ENCODE peak calls at places on chromosomes 3 and 15, in seven cellular contexts. One of them, this sample, is unnamed.

GRCh38 chr15:59616390-59616789 is 4.8 kb downstream of the GCNT3 start:
- DNase-seq in HCT116: no peak
- DNase-seq in A549: peak
- DNase-seq in GM12878: no peak
- DNase-seq in HepG2: peak
- DNase-seq in H1: no peak
- DNase-seq in K562: no peak
- DNase-seq in this sample: no peak

GRCh38 chr3:58356054-58356453 is 23.4 kb downstream of the PXK start:
- DNase-seq in HCT116: no peak
- DNase-seq in A549: no peak
- DNase-seq in GM12878: no peak
- DNase-seq in HepG2: no peak
- DNase-seq in H1: no peak
- DNase-seq in K562: no peak
- DNase-seq in this sample: no peak

GRCh38 chr15:64035525-64035924 is 10.8 kb downstream of the DAPK2 start:
- DNase-seq in HCT116: no peak
- DNase-seq in A549: no peak
- DNase-seq in GM12878: no peak
- DNase-seq in HepG2: no peak
- DNase-seq in H1: no peak
- DNase-seq in K562: no peak
- DNase-seq in this sample: no peak

GRCh38 chr3:125075738-125076137 is 19.9 kb upstream of the HEG1 start:
- DNase-seq in HCT116: no peak
- DNase-seq in A549: no peak
- DNase-seq in GM12878: no peak
- DNase-seq in HepG2: no peak
- DNase-seq in H1: no peak
- DNase-seq in K562: no peak
- DNase-seq in this sample: no peak

GRCh38 chr3:54968546-54969172 is 40.8 kb upstream of the LRTM1 start:
- DNase-seq in HCT116: no peak
- DNase-seq in A549: no peak
- DNase-seq in GM12878: no peak
- DNase-seq in HepG2: no peak
- DNase-seq in H1: no peak
- DNase-seq in K562: no peak
- DNase-seq in this sample: peak

GRCh38 chr3:70647823-70648222 is 335.4 kb upstream of the MDFIC2 start:
- DNase-seq in HCT116: no peak
- DNase-seq in A549: no peak
- DNase-seq in GM12878: no peak
- DNase-seq in HepG2: no peak
- DNase-seq in H1: no peak
- DNase-seq in K562: no peak
- DNase-seq in this sample: no peak

GRCh38 chr15:29668120-29668602 is 154.1 kb downstream of the TJP1 start:
- DNase-seq in HCT116: peak
- DNase-seq in A549: peak
- DNase-seq in GM12878: peak
- DNase-seq in HepG2: peak
- DNase-seq in H1: peak
- DNase-seq in K562: peak
- DNase-seq in this sample: peak

GRCh38 chr3:24185738-24186384 is 240.8 kb downstream of the NR1D2 start:
- DNase-seq in HCT116: peak
- DNase-seq in A549: peak
- DNase-seq in GM12878: no peak
- DNase-seq in HepG2: peak
- DNase-seq in H1: peak
- DNase-seq in K562: peak
- DNase-seq in this sample: peak

DNA sequence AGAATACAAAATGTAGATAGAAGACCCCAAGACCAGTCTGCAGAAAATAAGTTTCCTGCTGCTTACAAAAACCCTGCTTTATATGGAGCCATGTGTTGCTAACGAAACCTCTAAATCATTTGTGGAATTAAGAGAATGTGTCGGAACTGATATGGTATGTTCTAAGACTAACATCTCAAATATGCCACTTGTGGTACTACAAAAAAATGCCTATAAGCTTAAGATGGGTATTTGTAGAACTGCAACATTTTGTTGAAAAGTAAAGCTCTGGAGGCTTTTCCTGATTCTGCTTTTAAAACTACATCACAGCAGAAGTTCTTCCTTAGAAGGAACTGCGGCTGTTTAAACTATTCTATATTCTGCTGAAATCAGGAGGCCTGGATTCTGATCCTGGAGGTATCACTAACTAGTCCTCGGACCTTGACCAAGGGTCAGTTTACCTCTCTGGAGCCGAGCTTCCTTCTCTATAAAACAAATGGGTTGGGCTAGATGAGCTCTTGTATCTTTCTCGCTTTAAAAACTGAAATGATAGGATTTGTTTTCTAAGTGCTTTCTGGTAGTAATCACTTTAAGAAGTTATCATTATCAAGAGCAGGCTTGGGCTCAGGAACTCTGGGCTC is 74.9 kb downstream of the RAD18 start:
- DNase-seq in HCT116: no peak
- DNase-seq in A549: no peak
- DNase-seq in GM12878: no peak
- DNase-seq in HepG2: no peak
- DNase-seq in H1: no peak
- DNase-seq in K562: no peak
- DNase-seq in this sample: peak
- TF ChIP-seq CEBPB in HCT116: no peak
- TF ChIP-seq CEBPB in A549: no peak
- TF ChIP-seq CEBPB in GM12878: no peak
- TF ChIP-seq CEBPB in HepG2: no peak
- TF ChIP-seq CEBPB in H1: no peak
- TF ChIP-seq CEBPB in K562: no peak
- TF ChIP-seq CEBPB in this sample: no peak

GRCh38 chr15:97962263-97962662 is 1.8 kb downstream of the ARRDC4 start:
- DNase-seq in HCT116: no peak
- DNase-seq in A549: no peak
- DNase-seq in GM12878: no peak
- DNase-seq in HepG2: peak
- DNase-seq in H1: no peak
- DNase-seq in K562: no peak
- DNase-seq in this sample: no peak
- H3K4me3 ChIP-seq in HCT116: peak
- H3K4me3 ChIP-seq in A549: no peak
- H3K4me3 ChIP-seq in GM12878: no peak
- H3K4me3 ChIP-seq in HepG2: peak
- H3K4me3 ChIP-seq in H1: no peak
- H3K4me3 ChIP-seq in K562: no peak
- H3K4me3 ChIP-seq in this sample: no peak

GRCh38 chr3:127607675-127608361 is 9.6 kb downstream of the MCM2 start:
- DNase-seq in HCT116: no peak
- DNase-seq in A549: no peak
- DNase-seq in GM12878: no peak
- DNase-seq in HepG2: no peak
- DNase-seq in H1: no peak
- DNase-seq in K562: no peak
- DNase-seq in this sample: no peak
- TF ChIP-seq CEBPB in HCT116: no peak
- TF ChIP-seq CEBPB in A549: no peak
- TF ChIP-seq CEBPB in GM12878: no peak
- TF ChIP-seq CEBPB in HepG2: no peak
- TF ChIP-seq CEBPB in H1: no peak
- TF ChIP-seq CEBPB in K562: no peak
- TF ChIP-seq CEBPB in this sample: no peak

GRCh38 chr3:9969632-9970019 is 17.0 kb downstream of the EMC3 start:
- DNase-seq in HCT116: no peak
- DNase-seq in A549: no peak
- DNase-seq in GM12878: no peak
- DNase-seq in HepG2: no peak
- DNase-seq in H1: no peak
- DNase-seq in K562: no peak
- DNase-seq in this sample: no peak
- H3K4me3 ChIP-seq in HCT116: no peak
- H3K4me3 ChIP-seq in A549: peak
- H3K4me3 ChIP-seq in GM12878: no peak
- H3K4me3 ChIP-seq in HepG2: no peak
- H3K4me3 ChIP-seq in H1: no peak
- H3K4me3 ChIP-seq in K562: no peak
- H3K4me3 ChIP-seq in this sample: no peak

DNA sequence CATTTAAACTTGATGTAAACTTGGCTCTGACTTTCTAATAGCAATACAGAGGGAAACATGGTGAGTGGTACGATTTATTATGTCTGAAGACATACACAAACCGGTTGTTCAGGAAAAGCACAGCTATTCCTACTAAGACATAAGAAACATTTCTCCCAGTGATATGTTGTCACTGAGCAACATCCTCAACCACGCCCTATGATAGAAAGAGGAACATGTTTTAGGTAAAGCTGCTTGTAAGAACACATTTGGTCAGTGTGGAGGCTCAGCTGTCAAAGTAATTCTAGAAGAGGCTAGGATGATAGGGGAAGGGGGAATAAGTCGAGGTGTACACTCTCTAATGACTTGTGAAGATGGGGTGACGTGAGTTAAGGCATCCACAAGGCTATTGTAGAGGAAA is 42.7 kb upstream of the B3GNT5 start:
- DNase-seq in HCT116: no peak
- DNase-seq in A549: no peak
- DNase-seq in GM12878: no peak
- DNase-seq in HepG2: no peak
- DNase-seq in H1: no peak
- DNase-seq in K562: no peak
- DNase-seq in this sample: no peak
- TF ChIP-seq CEBPB in HCT116: no peak
- TF ChIP-seq CEBPB in A549: no peak
- TF ChIP-seq CEBPB in GM12878: no peak
- TF ChIP-seq CEBPB in HepG2: no peak
- TF ChIP-seq CEBPB in H1: no peak
- TF ChIP-seq CEBPB in K562: no peak
- TF ChIP-seq CEBPB in this sample: no peak

GRCh38 chr3:171436380-171436779 is 23.8 kb downstream of the TNIK start:
- DNase-seq in HCT116: no peak
- DNase-seq in A549: no peak
- DNase-seq in GM12878: no peak
- DNase-seq in HepG2: no peak
- DNase-seq in H1: no peak
- DNase-seq in K562: no peak
- DNase-seq in this sample: no peak
- H3K4me3 ChIP-seq in HCT116: no peak
- H3K4me3 ChIP-seq in A549: no peak
- H3K4me3 ChIP-seq in GM12878: no peak
- H3K4me3 ChIP-seq in HepG2: no peak
- H3K4me3 ChIP-seq in H1: no peak
- H3K4me3 ChIP-seq in K562: no peak
- H3K4me3 ChIP-seq in this sample: no peak

DNA sequence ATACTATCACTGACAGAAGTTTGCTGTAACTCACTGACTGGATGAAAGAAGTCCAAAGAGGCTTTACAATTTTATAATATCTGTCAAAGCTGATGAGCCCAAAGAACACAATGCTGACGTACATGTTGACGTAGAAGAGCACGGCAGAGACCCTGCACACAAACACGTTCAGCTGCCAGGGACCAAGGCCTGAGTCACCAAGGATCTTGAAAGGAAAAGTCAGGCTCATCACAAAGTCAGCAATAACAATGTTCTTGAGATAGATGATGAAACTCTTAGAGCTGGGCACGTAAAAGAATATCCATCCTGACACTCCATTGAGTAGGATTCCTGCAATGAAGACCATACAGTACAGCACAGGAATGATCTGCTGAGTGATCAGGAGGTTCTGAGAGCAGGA is 10.9 kb upstream of the GPR171 start:
- DNase-seq in HCT116: no peak
- DNase-seq in A549: no peak
- DNase-seq in GM12878: no peak
- DNase-seq in HepG2: no peak
- DNase-seq in H1: no peak
- DNase-seq in K562: no peak
- DNase-seq in this sample: peak
- TF ChIP-seq CEBPB in HCT116: no peak
- TF ChIP-seq CEBPB in A549: no peak
- TF ChIP-seq CEBPB in GM12878: no peak
- TF ChIP-seq CEBPB in HepG2: no peak
- TF ChIP-seq CEBPB in H1: no peak
- TF ChIP-seq CEBPB in K562: no peak
- TF ChIP-seq CEBPB in this sample: no peak

DNA sequence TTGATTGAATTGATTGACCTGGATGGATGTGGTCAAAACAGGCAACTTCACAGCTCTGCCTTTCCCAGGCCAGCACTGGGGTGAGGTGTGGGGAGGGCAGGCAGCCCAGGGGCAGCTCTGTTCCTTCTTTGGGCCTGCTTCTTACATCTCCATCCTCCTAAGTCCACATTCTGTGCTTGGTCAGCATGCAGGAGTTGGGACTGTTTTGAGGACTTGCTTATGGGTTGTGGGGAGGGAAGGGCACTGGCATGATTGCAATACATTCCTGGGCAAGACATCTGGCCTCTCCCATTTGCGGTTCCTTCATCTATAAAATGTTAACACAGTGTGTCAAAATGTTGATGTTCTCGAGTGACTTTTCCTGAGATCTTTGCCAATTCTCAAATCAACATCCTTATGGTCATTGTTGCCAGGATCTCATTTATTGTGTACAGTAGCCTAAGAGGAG is 84.1 kb downstream of the ST6GAL1 start:
- DNase-seq in HCT116: no peak
- DNase-seq in A549: no peak
- DNase-seq in GM12878: no peak
- DNase-seq in HepG2: no peak
- DNase-seq in H1: no peak
- DNase-seq in K562: no peak
- DNase-seq in this sample: peak
- H3K4me3 ChIP-seq in HCT116: no peak
- H3K4me3 ChIP-seq in A549: no peak
- H3K4me3 ChIP-seq in GM12878: no peak
- H3K4me3 ChIP-seq in HepG2: no peak
- H3K4me3 ChIP-seq in H1: no peak
- H3K4me3 ChIP-seq in K562: no peak
- H3K4me3 ChIP-seq in this sample: no peak

DNA sequence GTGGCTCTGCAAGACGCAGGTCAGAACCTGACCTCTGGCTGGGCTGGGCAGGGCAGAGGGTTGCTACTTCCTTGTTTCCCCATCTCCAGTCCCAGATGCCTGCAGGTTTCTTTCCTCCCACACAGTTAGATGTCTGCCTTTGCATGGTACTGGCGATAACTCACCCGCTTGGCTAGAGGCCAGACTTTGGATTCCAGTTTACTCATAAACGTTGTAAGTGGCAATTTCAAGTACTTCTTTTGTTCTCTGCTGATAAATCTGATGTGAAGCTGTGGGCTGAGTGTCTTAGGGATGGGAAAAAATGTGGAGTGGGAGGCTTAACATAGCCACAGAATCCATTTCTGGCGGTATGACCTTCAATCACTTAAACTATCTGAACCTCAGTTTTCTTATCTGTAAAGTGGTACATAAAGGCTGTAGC is 194.2 kb downstream of the EBLN2 start:
- DNase-seq in HCT116: no peak
- DNase-seq in A549: peak
- DNase-seq in GM12878: no peak
- DNase-seq in HepG2: no peak
- DNase-seq in H1: no peak
- DNase-seq in K562: peak
- DNase-seq in this sample: peak
- TF ChIP-seq CEBPB in HCT116: no peak
- TF ChIP-seq CEBPB in A549: no peak
- TF ChIP-seq CEBPB in GM12878: no peak
- TF ChIP-seq CEBPB in HepG2: no peak
- TF ChIP-seq CEBPB in H1: no peak
- TF ChIP-seq CEBPB in K562: no peak
- TF ChIP-seq CEBPB in this sample: no peak